ENCODE peak calls at places on chromosomes 11 and 22, in four cellular contexts. P is GM12878, A is K562, R is HepG2. Q is an unnamed sample.

GRCh38 chr11:130388607-130389205 is 39.7 kb downstream of the ADAMTS8 start:
- DNase-seq in P (no peak), A (no peak), R (no peak), Q (no peak)

GRCh38 chr22:26435327-26436093 is 6.5 kb downstream of the ASPHD2 start:
- DNase-seq in P (no peak), A (no peak), R (no peak), Q (no peak)

GRCh38 chr11:46161201-46161600 is 39.9 kb upstream of the PHF21A start:
- DNase-seq in P (no peak), A (no peak), R (no peak), Q (no peak)

GRCh38 chr11:47216141-47216798 is 1.5 kb downstream of the DDB2 start:
- DNase-seq in P (peak), A (peak), R (peak), Q (no peak)

GRCh38 chr11:88231894-88232482 is 56.7 kb upstream of the RAB38 start:
- DNase-seq in P (no peak), A (no peak), R (peak), Q (peak)

GRCh38 chr11:15525582-15525981 is 410.9 kb downstream of the INSC start:
- DNase-seq in P (no peak), A (no peak), R (no peak), Q (no peak)

GRCh38 chr11:78420255-78420764 is 2.7 kb upstream of the GAB2 start:
- DNase-seq in P (no peak), A (no peak), R (peak), Q (peak)

GRCh38 chr11:17774232-17775034 is 39.9 kb downstream of the KCNC1 start:
- DNase-seq in P (no peak), A (no peak), R (peak), Q (no peak)

GRCh38 chr22:49998718-49999062 is 13.9 kb downstream of the IL17REL start:
- DNase-seq in P (no peak), A (no peak), R (no peak), Q (no peak)

GRCh38 chr22:17198188-17199130 is 20.8 kb downstream of the ADA2 start:
- DNase-seq in P (no peak), A (peak), R (no peak), Q (peak)

GRCh38 chr22:27129266-27129665 is 471.9 kb downstream of the MIAT start:
- DNase-seq in P (no peak), A (no peak), R (no peak), Q (no peak)

GRCh38 chr11:61685611-61685955 is 5.4 kb downstream of the DAGLA start:
- DNase-seq in P (no peak), A (no peak), R (no peak), Q (no peak)

GRCh38 chr11:58575377-58576020 is at the start of gene LPXN:
- DNase-seq in P (no peak), A (no peak), R (no peak), Q (no peak)

GRCh38 chr22:40637181-40638150 is 947 bp upstream of the MRTFA start:
- DNase-seq in P (no peak), A (peak), R (no peak), Q (peak)

GRCh38 chr22:39567135-39567946 is 3.2 kb upstream of the CACNA1I start:
- DNase-seq in P (no peak), A (no peak), R (no peak), Q (no peak)

GRCh38 chr11:12430912-12431311 is 53.5 kb downstream of the PARVA start:
- DNase-seq in P (no peak), A (no peak), R (peak), Q (no peak)

GRCh38 chr11:14075118-14075601 is 112.6 kb downstream of the SPON1 start:
- DNase-seq in P (no peak), A (no peak), R (no peak), Q (peak)

GRCh38 chr11:62671604-62672528 is at the start of the genes LBHD1 and UQCC3:
- DNase-seq in P (no peak), A (peak), R (peak), Q (peak)

GRCh38 chr11:28581286-28582242 is 473.4 kb downstream of the METTL15 start:
- DNase-seq in P (no peak), A (no peak), R (no peak), Q (peak)
- TF ChIP-seq CTCF in P (no peak), A (no peak), R (no peak), Q (peak)

DNA sequence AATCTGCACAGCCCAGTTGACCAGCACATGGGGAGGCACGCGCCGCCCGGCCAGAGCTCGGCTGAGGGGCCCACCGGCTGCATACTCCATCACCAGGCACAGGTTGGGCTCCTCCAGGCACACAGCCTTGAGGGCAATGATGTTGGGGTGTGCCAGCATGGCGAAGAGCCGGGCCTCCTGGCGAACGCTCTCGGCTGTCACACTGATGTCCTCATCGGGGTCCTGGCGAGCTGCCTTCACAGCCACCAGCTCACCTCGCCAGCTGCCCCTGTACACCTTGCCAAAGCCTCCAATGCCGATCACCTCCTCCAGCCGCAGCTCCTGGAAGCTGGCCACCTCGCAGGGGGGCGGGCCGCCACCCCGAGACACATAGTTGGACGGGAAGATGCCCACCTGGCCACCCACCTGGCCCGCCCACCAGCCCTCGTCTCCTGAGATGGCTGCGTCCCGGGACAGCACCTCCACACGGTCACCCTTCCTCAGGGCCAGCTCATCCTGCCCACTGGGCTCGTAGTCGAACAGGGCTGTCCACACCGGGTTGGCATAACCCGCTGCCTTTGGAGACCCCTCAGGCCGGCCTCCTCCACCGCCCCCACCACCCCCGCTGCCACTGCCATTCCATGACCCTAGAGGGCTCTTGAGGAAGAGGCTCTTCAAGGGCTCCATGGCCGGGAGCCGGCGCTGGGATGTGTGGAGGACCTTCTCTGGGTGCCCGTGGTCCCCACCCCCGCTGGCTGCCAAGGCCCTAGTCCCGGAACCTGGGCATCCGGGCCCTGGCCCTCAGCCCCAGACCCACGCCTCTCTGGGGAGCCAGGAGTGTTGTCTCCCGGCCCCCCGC is 711 bp downstream of the MAP3K11 start:
- DNase-seq in P (no peak), A (no peak), R (no peak), Q (no peak)
- TF ChIP-seq CBFB in P (no peak), A (no peak), R (no peak), Q (no peak)

DNA sequence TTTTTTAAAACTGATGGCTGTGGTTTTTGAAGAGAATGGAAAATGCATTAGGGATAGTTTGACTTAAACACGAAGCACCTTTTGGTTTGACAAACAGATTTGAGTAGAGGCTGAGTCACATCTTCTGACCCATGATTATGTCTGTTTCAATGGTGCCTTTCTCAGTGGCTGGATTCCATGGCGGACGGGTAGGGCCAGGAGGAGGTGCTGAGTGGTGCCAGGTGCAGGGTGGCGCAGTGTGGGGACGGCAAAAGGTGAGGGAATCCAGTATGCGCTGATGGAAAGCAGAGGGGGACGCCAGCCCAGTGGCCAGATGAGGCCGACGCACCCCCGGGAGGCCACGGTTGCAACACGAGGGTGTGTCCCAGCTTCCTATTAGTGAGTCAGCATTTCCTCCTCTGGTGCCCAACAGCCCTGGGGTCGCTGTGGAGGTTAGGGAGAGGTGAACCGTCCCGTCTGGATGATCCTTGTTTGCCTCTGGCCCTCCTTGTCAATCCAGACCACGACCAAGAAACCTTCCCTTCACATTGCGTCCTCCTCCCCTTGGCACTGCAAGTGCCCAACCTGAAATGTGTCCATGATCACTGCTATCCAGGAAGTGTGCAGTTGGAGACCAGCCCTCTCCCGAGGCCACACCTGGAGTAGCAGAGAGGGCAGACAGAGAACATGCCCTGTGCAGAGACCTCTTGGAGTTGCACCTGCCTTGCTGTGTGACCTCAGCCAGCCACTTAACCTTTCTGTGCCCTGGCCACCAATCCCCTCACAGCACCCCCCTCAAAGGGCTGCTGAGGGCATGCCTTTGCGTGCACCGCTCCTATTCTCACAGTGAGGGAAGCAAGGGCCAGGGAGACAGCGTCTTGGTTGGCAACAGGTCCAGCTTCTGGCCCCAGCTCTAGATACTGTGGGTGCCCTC is 32.5 kb upstream of the ATXN10 start:
- DNase-seq in P (no peak), A (peak), R (peak), Q (no peak)
- TF ChIP-seq CTCF in P (no peak), A (no peak), R (peak), Q (no peak)

DNA sequence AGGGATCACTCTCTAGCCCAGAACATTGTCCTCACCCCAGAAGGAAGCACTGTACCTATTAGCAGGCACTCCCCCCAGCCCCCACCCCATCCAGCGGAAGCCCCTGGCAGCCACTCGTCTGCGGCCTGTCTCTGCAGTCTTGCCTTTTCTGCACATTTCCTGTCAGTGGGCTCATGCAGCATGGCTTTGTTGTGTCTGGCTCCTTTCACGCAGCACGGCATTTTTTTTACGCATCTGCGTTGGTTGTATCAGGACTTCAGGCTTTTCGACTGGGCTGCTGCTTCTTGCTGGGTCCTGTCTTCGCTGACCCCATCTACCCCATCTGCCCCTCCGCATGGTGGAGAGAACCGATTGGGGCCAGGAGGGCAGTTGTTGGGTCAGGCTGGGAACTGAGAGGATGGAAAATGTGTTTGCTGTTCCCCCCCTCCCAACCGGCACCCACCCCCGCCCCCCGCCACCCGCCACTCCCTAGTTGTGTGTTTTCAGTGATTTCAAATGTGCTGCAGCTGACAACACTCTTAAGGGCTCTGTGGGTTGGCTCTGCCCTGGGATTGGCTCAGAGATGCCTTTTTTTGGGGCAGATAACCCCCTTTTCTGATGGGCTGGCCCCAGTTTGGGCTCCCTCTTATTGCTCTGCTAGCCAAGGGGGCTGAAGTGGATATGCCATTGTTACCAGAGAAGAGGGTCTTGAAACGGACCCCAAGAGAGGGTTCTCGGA is 110.0 kb downstream of the KIAA1671 start:
- DNase-seq in P (no peak), A (no peak), R (no peak), Q (no peak)
- TF ChIP-seq CBFB in P (no peak), A (no peak), R (no peak), Q (no peak)

DNA sequence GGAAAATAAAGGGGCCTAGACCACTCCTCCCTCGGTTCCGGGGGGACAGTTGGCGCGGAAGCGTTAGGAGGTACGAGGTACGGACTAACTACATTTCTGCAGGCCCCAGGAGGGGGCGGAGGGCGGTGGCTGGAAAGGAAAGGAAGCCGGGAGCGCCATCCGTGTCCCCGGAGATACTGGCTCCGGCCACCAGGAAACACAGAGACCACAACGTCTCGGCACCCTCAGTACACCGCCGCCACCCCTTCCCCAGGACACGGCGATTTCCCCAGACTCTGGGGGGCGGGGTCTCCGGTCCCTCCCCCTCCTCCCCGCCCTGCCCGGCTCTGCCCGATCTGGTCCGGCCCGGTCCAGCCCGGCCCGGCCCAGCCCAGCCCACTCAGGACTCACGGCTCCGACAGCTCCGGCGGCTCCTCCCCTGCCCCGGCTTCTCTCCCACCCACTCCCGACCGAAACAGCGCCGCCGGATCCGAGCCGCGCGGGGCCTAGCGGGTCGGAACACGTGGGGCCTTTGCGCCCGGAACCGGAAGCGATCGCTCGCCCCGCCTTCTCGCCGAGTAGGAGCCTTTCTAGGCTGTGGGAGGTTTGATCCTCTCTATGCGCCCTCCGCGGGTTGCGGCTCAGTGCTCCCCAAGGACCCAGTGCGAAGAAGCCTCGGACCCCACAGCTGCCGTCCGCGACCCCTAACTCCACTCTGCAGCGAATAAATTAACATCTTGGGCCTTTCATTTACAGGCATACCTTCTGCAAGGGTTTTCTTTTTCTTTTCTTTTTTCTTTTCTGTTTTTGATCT is at the start of gene ZNF202:
- DNase-seq in P (peak), A (peak), R (peak), Q (peak)
- TF ChIP-seq CTCF in P (no peak), A (no peak), R (peak), Q (no peak)

GRCh38 chr11:1118755-1119275 is 38.9 kb upstream of the MUC5AC start:
- DNase-seq in P (no peak), A (no peak), R (no peak), Q (no peak)
- TF ChIP-seq CBFB in P (no peak), A (no peak), R (no peak), Q (no peak)

DNA sequence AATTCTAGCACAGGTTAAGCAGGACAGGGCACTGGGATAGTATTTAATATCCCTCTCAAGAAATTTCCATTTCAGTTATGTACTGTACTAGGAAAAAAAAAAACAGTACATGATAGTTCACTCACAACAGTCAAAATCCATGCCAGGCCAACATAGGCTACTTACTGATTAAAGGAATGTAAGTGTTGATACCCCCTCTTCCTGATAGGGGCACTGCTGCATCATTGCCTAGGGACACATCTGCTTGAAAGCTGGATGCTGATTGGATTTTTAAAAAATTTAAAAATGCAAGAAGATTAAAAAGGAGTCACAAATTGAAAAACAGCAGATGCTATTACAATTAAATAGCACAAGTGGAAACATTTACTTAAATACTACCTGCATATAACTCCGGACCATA is 43.4 kb downstream of the APOL5 start:
- DNase-seq in P (no peak), A (no peak), R (peak), Q (no peak)
- TF ChIP-seq CTCF in P (peak), A (peak), R (peak), Q (peak)

GRCh38 chr11:44618561-44619425 is 53.3 kb downstream of the CD82 start:
- DNase-seq in P (no peak), A (no peak), R (no peak), Q (no peak)
- TF ChIP-seq CBFB in P (no peak), A (no peak), R (no peak), Q (no peak)